ENCODE peak calls at places on chromosomes 5 and 9, in ten cellular contexts. V is A549, L is lower lobe of right lung, X is PC-3, G is left ventricle myocardium inferior, D is SJSA1, T is coronary artery, F is left lung, O is endodermal cell, R is MM.1S. Y is an unnamed sample.

GRCh38 chr9:7324031-7324654 is 475.4 kb downstream of the DMAC1 start:
- DNase-seq in V (no peak), F (no peak), L (no peak), T (no peak), D (no peak), X (no peak), G (no peak), O (no peak), R (peak), Y (no peak)

GRCh38 chr5:170885281-170885680 is 23.5 kb downstream of the RANBP17 start:
- DNase-seq in G (no peak), F (no peak), L (no peak), O (no peak), X (no peak), R (no peak), V (no peak), T (no peak), D (no peak), Y (no peak)

GRCh38 chr9:131853434-131853833 is 113.6 kb upstream of the RAPGEF1 start:
- DNase-seq in O (no peak), R (no peak), L (no peak), G (no peak), X (no peak), D (no peak), F (no peak), V (no peak), T (no peak), Y (no peak)

GRCh38 chr9:34992376-34992951 is 2.9 kb downstream of the DNAJB5 start:
- DNase-seq in L (no peak), T (peak), X (peak), V (no peak), O (peak), D (peak), G (peak), F (peak), R (no peak), Y (no peak)

GRCh38 chr9:110031511-110032173 is 176.3 kb downstream of the C9orf152 start:
- DNase-seq in L (no peak), X (peak), R (no peak), O (no peak), F (no peak), T (no peak), D (no peak), G (no peak), V (peak), Y (no peak)

GRCh38 chr5:135060021-135060420 is 26.0 kb upstream of the PITX1 start:
- DNase-seq in F (no peak), V (no peak), X (no peak), O (no peak), G (no peak), R (no peak), L (no peak), T (no peak), D (no peak), Y (no peak)

GRCh38 chr9:93129286-93129685 is 4.8 kb downstream of the NINJ1 start:
- DNase-seq in F (peak), V (no peak), T (peak), G (peak), O (peak), R (no peak), D (no peak), L (no peak), X (no peak), Y (no peak)

GRCh38 chr5:147404706-147405105 is 105.2 kb downstream of the DPYSL3 start:
- DNase-seq in X (no peak), R (peak), V (no peak), G (no peak), D (no peak), O (no peak), T (no peak), F (no peak), L (no peak), Y (no peak)

GRCh38 chr5:112738180-112738560 is 485 bp downstream of the APC start:
- DNase-seq in T (no peak), O (peak), R (no peak), F (no peak), X (no peak), L (no peak), G (no peak), V (no peak), D (no peak), Y (no peak)

GRCh38 chr5:58751222-58751621 is 168.3 kb downstream of the RAB3C start:
- DNase-seq in F (no peak), R (no peak), X (peak), G (no peak), D (no peak), L (no peak), V (no peak), T (no peak), O (no peak), Y (no peak)

GRCh38 chr5:153965102-153965645 is 73.5 kb downstream of the FAM114A2 start:
- DNase-seq in G (no peak), D (no peak), T (no peak), V (peak), O (peak), L (no peak), R (peak), X (peak), F (no peak), Y (peak)

GRCh38 chr5:124193371-124193789 is 553.1 kb downstream of the ZNF608 start:
- DNase-seq in V (no peak), R (no peak), G (no peak), X (peak), O (no peak), D (no peak), F (no peak), L (no peak), T (no peak), Y (no peak)

GRCh38 chr5:68547049-68547448 is 331.5 kb downstream of the PIK3R1 start:
- DNase-seq in D (no peak), V (no peak), R (no peak), O (no peak), F (no peak), T (no peak), L (no peak), G (no peak), X (no peak), Y (no peak)

GRCh38 chr5:144368556-144368955 is 197.9 kb downstream of the KCTD16 start:
- DNase-seq in T (no peak), L (no peak), F (no peak), G (no peak), O (no peak), V (no peak), X (peak), D (no peak), R (no peak), Y (no peak)

GRCh38 chr5:51495672-51496071 is 112.4 kb downstream of the ISL1 start:
- DNase-seq in R (no peak), O (no peak), G (no peak), D (peak), X (peak), L (no peak), F (no peak), T (no peak), V (no peak), Y (no peak)

GRCh38 chr5:9455826-9456434 is 89.9 kb downstream of the SEMA5A start:
- DNase-seq in F (no peak), G (no peak), O (peak), R (peak), T (no peak), D (no peak), V (no peak), X (no peak), L (no peak), Y (no peak)

GRCh38 chr5:152942633-152943336 is 537.7 kb upstream of the NMUR2 start:
- DNase-seq in D (no peak), G (no peak), F (no peak), X (no peak), R (no peak), L (no peak), T (no peak), O (no peak), V (no peak), Y (no peak)

GRCh38 chr5:168978015-168978414 is 322.9 kb downstream of the SLIT3 start:
- DNase-seq in D (peak), V (no peak), R (no peak), G (no peak), F (no peak), L (no peak), O (no peak), T (no peak), X (peak), Y (no peak)

GRCh38 chr5:140020601-140021177 is 22.4 kb downstream of the NRG2 start:
- DNase-seq in R (no peak), G (no peak), O (no peak), F (no peak), L (no peak), D (no peak), V (no peak), X (no peak), T (no peak), Y (no peak)

GRCh38 chr5:132258102-132259060 is 885 bp downstream of the PDLIM4 start:
- DNase-seq in D (peak), R (no peak), X (peak), O (peak), V (no peak), T (peak), F (no peak), L (no peak), G (no peak), Y (no peak)

GRCh38 chr9:107883496-107884120 is 394.0 kb upstream of the KLF4 start:
- DNase-seq in V (no peak), F (no peak), X (no peak), G (no peak), L (no peak), O (no peak), T (no peak), D (no peak), R (no peak), Y (no peak)

GRCh38 chr5:80736730-80737129 is 81.9 kb upstream of the DHFR start:
- DNase-seq in G (no peak), X (peak), L (no peak), T (no peak), D (no peak), V (peak), O (no peak), R (no peak), F (no peak), Y (no peak)

GRCh38 chr9:104078596-104078995 is 15.5 kb upstream of the SMC2 start:
- DNase-seq in R (no peak), V (no peak), O (no peak), D (no peak), X (no peak), G (no peak), L (no peak), T (no peak), F (no peak), Y (no peak)

GRCh38 chr5:51882647-51883046 is 499.4 kb downstream of the ISL1 start:
- DNase-seq in V (no peak), L (no peak), D (no peak), O (peak), R (no peak), X (no peak), G (no peak), F (no peak), T (no peak), Y (no peak)

GRCh38 chr5:76601470-76601869 is 21.7 kb downstream of the F2RL2 start:
- DNase-seq in G (no peak), T (no peak), X (peak), O (no peak), D (no peak), F (no peak), L (no peak), V (peak), R (peak), Y (peak)

GRCh38 chr9:98479967-98480847 is 224.8 kb upstream of the TBC1D2 start:
- DNase-seq in O (no peak), F (no peak), R (no peak), X (peak), T (no peak), L (no peak), V (peak), G (no peak), D (no peak), Y (no peak)

GRCh38 chr9:83708515-83709158 is 879 bp upstream of the UBQLN1 start:
- DNase-seq in G (peak), O (peak), X (peak), F (peak), R (peak), V (peak), D (peak), L (peak), T (peak), Y (peak)

GRCh38 chr9:126357074-126357473 is 30.4 kb downstream of the MVB12B start:
- DNase-seq in R (no peak), G (no peak), D (no peak), F (no peak), T (no peak), X (peak), O (no peak), L (no peak), V (no peak), Y (no peak)

GRCh38 chr5:73722224-73722623 is 96.2 kb downstream of the ARHGEF28 start:
- DNase-seq in R (no peak), V (no peak), T (no peak), L (no peak), X (no peak), G (no peak), O (no peak), F (no peak), D (no peak), Y (no peak)

GRCh38 chr9:110065527-110065926 is 142.4 kb downstream of the C9orf152 start:
- DNase-seq in D (no peak), O (no peak), F (no peak), R (peak), V (no peak), L (no peak), X (no peak), G (no peak), T (no peak), Y (no peak)

GRCh38 chr5:81290146-81290545 is 11.2 kb upstream of the ZCCHC9 start:
- DNase-seq in D (no peak), T (no peak), V (no peak), X (no peak), F (no peak), L (no peak), G (no peak), R (no peak), O (no peak), Y (no peak)

GRCh38 chr9:129677456-129677855 is 12.0 kb downstream of the PRRX2 start:
- DNase-seq in D (no peak), V (no peak), X (no peak), T (no peak), F (no peak), O (peak), L (no peak), G (no peak), R (no peak), Y (no peak)
- H3K4me3 ChIP-seq in D (no peak), V (no peak), X (no peak), T (no peak), F (no peak), O (no peak), L (no peak), G (peak), R (no peak), Y (no peak)

DNA sequence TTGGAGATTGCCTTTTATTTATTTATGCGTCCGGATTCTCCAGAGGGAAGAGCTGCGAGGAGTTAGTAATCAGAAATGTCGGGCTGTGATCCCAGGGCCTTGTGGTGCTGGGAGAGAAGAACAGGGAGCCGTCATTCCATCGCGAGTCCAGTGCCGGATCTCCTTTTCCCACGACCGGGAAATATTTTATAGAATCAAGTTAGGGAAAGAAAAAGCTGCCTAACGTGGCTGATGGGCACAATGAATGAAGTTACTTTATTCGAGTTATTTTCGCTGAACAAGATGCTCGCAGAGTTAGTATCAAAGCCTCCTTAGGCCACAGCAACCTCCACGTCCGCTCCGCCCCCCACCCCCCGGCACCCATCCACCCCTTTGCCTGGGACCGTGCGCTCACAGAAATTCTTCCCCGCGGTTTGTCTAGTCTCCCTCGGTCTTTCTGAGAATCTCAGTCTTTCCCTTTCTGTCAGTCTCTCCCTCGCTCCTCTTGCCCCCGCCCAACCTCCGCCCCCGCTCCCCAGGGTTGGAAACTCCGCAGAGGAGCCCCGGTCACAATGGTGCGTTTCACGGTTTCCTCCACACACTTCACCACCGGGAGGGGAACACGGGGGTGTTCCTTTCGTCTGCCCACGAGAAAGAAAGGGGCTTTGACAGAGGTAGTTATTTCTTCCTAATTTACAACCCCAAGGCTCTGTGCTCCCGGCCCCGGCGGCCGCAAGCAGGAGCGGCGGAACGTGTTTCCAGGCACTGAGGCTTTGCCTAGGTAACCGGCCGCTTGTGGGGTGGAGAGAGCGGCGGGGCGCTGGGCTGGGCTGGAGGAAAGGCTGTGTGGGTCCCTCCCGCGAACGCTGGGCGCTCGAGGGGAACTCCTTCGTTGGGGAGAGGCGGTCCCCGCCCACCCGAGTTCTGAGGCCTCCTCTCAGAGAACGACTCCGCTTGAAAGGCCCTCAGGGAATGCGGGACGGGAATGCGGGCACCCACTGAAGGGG is 2.0 kb downstream of the NR4A3 start:
- DNase-seq in R (peak), L (peak), O (peak), D (peak), F (peak), G (peak), X (peak), T (peak), V (peak), Y (peak)
- H3K27ac ChIP-seq in R (no peak), L (no peak), O (no peak), D (no peak), F (peak), G (peak), X (no peak), T (peak), V (peak), Y (no peak)

DNA sequence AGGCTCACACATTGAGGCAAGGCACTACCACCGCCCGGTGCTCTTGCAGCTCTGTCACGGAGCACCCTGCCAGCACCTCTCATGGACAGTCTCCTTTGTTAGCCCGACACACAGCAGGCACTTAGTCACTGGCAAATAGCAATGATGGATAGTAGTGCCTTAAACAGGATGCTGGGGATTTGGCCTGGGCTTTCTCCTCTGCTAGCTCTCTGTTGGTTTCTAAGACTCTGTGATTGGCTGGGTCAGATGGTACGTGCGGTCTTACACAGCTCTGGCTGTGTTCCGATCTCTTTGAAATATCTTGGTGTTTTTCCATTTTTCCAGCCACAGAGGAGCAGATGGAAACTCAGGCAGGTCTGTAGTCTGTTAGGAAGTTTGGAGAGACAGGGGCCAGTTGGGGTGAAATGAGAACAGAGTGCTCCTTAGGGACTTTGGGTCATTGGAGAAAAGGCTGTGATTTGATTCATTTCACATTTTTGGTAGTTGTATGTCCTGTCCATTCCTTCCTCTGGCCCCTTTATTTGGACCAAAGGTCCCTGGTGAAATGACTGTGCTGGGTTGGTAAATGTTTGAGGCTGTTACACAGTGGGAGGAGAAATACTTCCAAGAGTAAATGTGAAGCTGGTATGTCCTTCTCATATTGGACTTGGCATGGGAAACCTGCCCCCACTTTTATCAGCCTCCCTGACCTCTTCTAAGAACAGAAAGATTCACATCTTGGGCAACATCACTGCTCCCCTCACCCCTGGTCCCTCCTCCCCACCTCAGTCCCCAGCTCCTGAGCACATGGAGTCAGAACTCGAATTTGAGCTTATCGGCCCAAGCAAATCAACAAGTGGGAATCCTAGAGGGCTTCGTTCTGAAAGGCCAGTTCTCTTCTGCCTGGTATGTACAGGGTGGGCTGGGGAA is 3.4 kb downstream of the SMIM3 start:
- DNase-seq in O (peak), R (no peak), X (peak), F (no peak), T (no peak), D (no peak), V (no peak), L (no peak), G (peak), Y (no peak)
- H3K4me3 ChIP-seq in O (no peak), R (no peak), X (no peak), F (no peak), T (peak), D (no peak), V (no peak), L (no peak), G (peak), Y (no peak)

DNA sequence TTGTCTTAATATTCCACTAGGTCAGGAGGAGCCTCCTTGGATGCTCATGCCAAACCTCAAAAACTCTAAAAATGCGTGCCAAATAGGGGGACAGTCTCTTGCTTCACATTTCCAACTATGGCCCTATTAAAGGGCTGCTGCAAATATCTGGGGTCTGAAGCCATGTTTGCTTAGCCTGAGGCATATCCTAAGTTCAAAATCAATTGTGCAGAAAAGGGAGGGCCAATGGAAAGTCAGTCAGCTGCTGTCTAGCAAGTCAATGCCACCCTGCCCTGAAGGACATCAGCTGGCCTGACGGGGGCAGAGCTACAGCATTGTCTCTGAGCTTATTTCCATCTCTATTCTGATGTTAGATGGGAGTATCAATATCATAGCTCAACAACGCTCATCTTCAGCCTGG is 93.6 kb downstream of the SH3TC2 start:
- DNase-seq in V (no peak), L (no peak), X (peak), F (no peak), T (no peak), D (no peak), O (peak), R (no peak), G (no peak), Y (no peak)
- H3K27ac ChIP-seq in V (no peak), L (no peak), X (peak), F (no peak), T (peak), D (peak), O (no peak), R (no peak), G (peak), Y (no peak)